ENCODE peak calls at places on chromosomes 3 and 15, in seven cellular contexts. I is spleen; N is fibroblast of the aortic adventitia; C is GM12865; Q is CD8-positive, alpha-beta T cell; G is brain microvascular endothelial cell; J is heart left ventricle. L is an unnamed sample.

GRCh38 chr3:24829011-24829581 is 334.4 kb upstream of the THRB start:
- DNase-seq in I (peak), N (no peak), C (no peak), Q (no peak), G (no peak), J (peak), L (no peak)

GRCh38 chr3:196537319-196537984 is 22.3 kb upstream of the SMCO1 start:
- DNase-seq in I (no peak), N (peak), C (peak), Q (peak), G (no peak), J (no peak), L (peak)

GRCh38 chr15:26864664-26865191 is 2.1 kb upstream of the GABRA5 start:
- DNase-seq in I (no peak), N (peak), C (no peak), Q (no peak), G (peak), J (no peak), L (peak)

GRCh38 chr3:188819939-188820338 is 351.8 kb upstream of the TPRG1 start:
- DNase-seq in I (no peak), N (peak), C (no peak), Q (no peak), G (no peak), J (no peak), L (peak)

GRCh38 chr15:43085921-43086320 is 19.9 kb downstream of the UBR1 start:
- DNase-seq in I (no peak), N (peak), C (no peak), Q (no peak), G (no peak), J (no peak), L (peak)

GRCh38 chr3:123757281-123757940 is 126.7 kb downstream of the MYLK start:
- DNase-seq in I (no peak), N (no peak), C (no peak), Q (no peak), G (no peak), J (peak), L (no peak)

GRCh38 chr15:47570044-47570443 is 147.3 kb upstream of the SEMA6D start:
- DNase-seq in I (no peak), N (no peak), C (no peak), Q (no peak), G (no peak), J (no peak), L (no peak)

GRCh38 chr15:74174966-74175270 is 1.4 kb downstream of the ISLR start:
- DNase-seq in I (no peak), N (no peak), C (no peak), Q (no peak), G (no peak), J (no peak), L (no peak)

GRCh38 chr3:14870564-14871060 is 51.9 kb downstream of the FGD5 start:
- DNase-seq in I (no peak), N (no peak), C (no peak), Q (no peak), G (no peak), J (no peak), L (no peak)

GRCh38 chr15:63283126-63283525 is 5.7 kb downstream of the APH1B start:
- DNase-seq in I (peak), N (no peak), C (no peak), Q (no peak), G (no peak), J (no peak), L (no peak)

GRCh38 chr3:186307594-186307993 is 54.4 kb downstream of the DGKG start:
- DNase-seq in I (no peak), N (peak), C (peak), Q (no peak), G (peak), J (no peak), L (peak)

GRCh38 chr3:170100937-170101336 is 63.1 kb downstream of the GPR160 start:
- DNase-seq in I (no peak), N (no peak), C (no peak), Q (no peak), G (no peak), J (no peak), L (no peak)

GRCh38 chr3:13414040-13414729 is 5.9 kb downstream of the NUP210 start:
- DNase-seq in I (peak), N (no peak), C (peak), Q (peak), G (no peak), J (peak), L (no peak)

GRCh38 chr3:26622634-26623408 is at the start of gene LRRC3B:
- DNase-seq in I (no peak), N (no peak), C (no peak), Q (no peak), G (no peak), J (no peak), L (no peak)

GRCh38 chr3:26621176-26621575 is 1.4 kb upstream of the LRRC3B start:
- DNase-seq in I (no peak), N (no peak), C (no peak), Q (no peak), G (no peak), J (no peak), L (no peak)

GRCh38 chr3:26624209-26624775 is 1.7 kb downstream of the LRRC3B start:
- DNase-seq in I (no peak), N (no peak), C (no peak), Q (no peak), G (no peak), J (no peak), L (no peak)

GRCh38 chr3:26623409-26624208 is 1.0 kb downstream of the LRRC3B start:
- DNase-seq in I (no peak), N (no peak), C (no peak), Q (no peak), G (no peak), J (no peak), L (no peak)

GRCh38 chr3:26621891-26622633 is 510 bp upstream of the LRRC3B start:
- DNase-seq in I (no peak), N (no peak), C (no peak), Q (no peak), G (no peak), J (no peak), L (no peak)
- H3K4me3 ChIP-seq in I (no peak), N (no peak), C (no peak), Q (no peak), G (no peak), J (peak), L (no peak)

GRCh38 chr15:80698636-80699035 is 3.5 kb downstream of the ABHD17C start:
- DNase-seq in I (no peak), N (no peak), C (no peak), Q (no peak), G (peak), J (no peak), L (peak)

GRCh38 chr15:80695099-80695910 is at the start of gene ABHD17C:
- DNase-seq in I (peak), N (peak), C (peak), Q (peak), G (peak), J (peak), L (peak)

GRCh38 chr15:80694624-80695098 is 449 bp upstream of the ABHD17C start:
- DNase-seq in I (peak), N (peak), C (peak), Q (peak), G (peak), J (peak), L (peak)

GRCh38 chr15:80695911-80696651 is 971 bp downstream of the ABHD17C start:
- DNase-seq in I (no peak), N (peak), C (peak), Q (peak), G (no peak), J (no peak), L (peak)

GRCh38 chr15:80697316-80697715 is 2.2 kb downstream of the ABHD17C start:
- DNase-seq in I (no peak), N (no peak), C (no peak), Q (no peak), G (no peak), J (no peak), L (no peak)
- H3K4me3 ChIP-seq in I (no peak), N (peak), C (no peak), Q (no peak), G (peak), J (no peak), L (no peak)

DNA sequence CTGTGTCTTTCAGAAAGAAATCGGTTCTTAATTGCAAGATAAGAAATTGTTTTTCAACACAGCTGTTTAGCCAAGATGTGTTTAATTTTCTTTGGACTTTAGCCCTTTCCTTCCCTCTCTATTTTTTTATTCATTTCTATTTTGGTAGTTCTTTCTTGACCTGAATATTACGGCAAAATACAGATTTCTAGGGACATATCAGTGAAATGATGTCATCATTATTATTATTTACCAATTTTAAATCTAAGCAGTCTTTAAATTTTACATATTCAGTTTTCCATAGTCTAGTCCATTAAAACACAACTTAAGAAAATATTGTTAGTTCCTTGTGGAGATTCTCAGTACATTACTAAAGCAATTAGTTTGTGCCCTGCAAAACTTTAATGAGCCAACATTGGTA is 104.3 kb downstream of the MAP2K5 start:
- DNase-seq in I (no peak), N (no peak), C (no peak), Q (no peak), G (no peak), J (no peak), L (no peak)
- H3K4me3 ChIP-seq in I (no peak), N (no peak), C (no peak), Q (no peak), G (no peak), J (no peak), L (no peak)

GRCh38 chr15:90413411-90414379 is 25.7 kb downstream of the IQGAP1 start:
- DNase-seq in I (no peak), N (peak), C (no peak), Q (no peak), G (peak), J (no peak), L (peak)
- H3K4me3 ChIP-seq in I (no peak), N (no peak), C (no peak), Q (peak), G (no peak), J (no peak), L (no peak)

DNA sequence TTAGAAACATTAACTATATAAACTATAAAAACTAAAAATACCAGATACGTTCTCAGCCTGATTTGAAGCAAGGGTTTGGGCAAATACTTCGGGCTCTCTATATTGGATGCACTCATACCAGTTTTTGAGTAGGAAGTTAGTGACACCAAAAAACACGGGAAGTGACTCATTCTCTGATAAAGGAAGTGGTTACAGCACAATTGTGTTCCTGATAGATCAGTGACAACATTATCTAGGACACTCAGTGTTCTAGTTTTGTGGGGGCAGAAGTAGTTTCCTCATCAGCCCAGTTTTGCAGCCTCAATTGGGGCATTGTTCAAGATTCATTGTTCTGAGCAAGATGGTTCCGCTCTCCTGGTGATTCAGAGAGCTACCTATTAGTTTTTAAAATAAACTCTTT is 469.6 kb upstream of the DPPA4 start:
- DNase-seq in I (no peak), N (peak), C (peak), Q (peak), G (peak), J (no peak), L (peak)
- H3K4me3 ChIP-seq in I (no peak), N (no peak), C (no peak), Q (no peak), G (no peak), J (no peak), L (no peak)

DNA sequence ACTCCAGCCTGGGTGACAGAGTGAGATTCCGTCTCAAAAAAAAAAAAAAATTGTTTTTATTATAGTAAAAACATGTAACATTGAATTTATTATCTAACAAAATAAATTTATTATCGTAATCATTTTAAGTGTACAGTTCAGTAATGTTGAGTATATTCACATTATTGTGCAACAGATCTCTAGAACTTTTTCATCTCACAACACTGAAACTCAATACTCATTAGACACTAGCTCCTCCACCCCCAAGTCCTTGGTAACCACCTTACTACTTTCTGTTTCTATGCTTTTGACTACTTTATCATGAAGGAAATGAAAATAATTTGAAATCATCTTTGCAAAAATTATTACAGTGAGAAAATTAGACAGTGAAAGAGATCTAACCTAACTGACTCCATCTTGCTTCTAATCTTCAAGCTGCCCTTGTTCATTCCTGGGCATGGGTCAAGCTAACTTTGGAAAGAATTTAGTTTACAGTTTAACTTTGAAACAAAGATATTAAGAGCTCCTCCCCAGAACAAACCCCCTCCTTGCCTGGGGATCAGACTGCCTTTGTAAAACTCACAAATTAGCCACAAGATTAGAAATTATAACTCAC is 15.0 kb upstream of the FYCO1 start:
- DNase-seq in I (no peak), N (no peak), C (peak), Q (no peak), G (no peak), J (no peak), L (no peak)
- H3K4me3 ChIP-seq in I (no peak), N (no peak), C (no peak), Q (no peak), G (no peak), J (no peak), L (no peak)